ENCODE peak calls at places on chromosomes 7 and 10, in five cellular contexts. S, I, E, A and Y are unnamed samples.

GRCh38 chr7:20998309-20998708 is 211.6 kb upstream of the SP8 start:
- DNase-seq in S (no peak), I (no peak), E (peak), A (no peak), Y (no peak)

GRCh38 chr10:94224656-94225055 is 138.1 kb downstream of the NOC3L start:
- DNase-seq in S (peak), I (peak), E (no peak), A (no peak), Y (no peak)

GRCh38 chr10:70227548-70228320 is 5.5 kb downstream of the PPA1 start:
- DNase-seq in S (no peak), I (no peak), E (no peak), A (no peak), Y (no peak)

GRCh38 chr7:70647801-70648491 is 484.0 kb upstream of the GALNT17 start:
- DNase-seq in S (no peak), I (peak), E (no peak), A (no peak), Y (no peak)

GRCh38 chr10:7488418-7488829 is 77.6 kb upstream of the SFMBT2 start:
- DNase-seq in S (no peak), I (peak), E (no peak), A (no peak), Y (peak)

GRCh38 chr7:28958235-28958945 is at the start of gene TRIL:
- DNase-seq in S (peak), I (peak), E (no peak), A (no peak), Y (peak)

GRCh38 chr7:86598311-86598710 is 45.4 kb upstream of the GRM3 start:
- DNase-seq in S (no peak), I (no peak), E (no peak), A (peak), Y (peak)

GRCh38 chr10:49161411-49161997 is 26.7 kb downstream of the TMEM273 start:
- DNase-seq in S (peak), I (peak), E (no peak), A (peak), Y (peak)

GRCh38 chr7:1083729-1084657 is 3.9 kb upstream of the GPER1 start:
- DNase-seq in S (no peak), I (no peak), E (no peak), A (no peak), Y (no peak)

GRCh38 chr7:96120445-96120844 is 201.5 kb downstream of the SLC25A13 start:
- DNase-seq in S (no peak), I (no peak), E (no peak), A (no peak), Y (no peak)

GRCh38 chr7:35908305-35909223 is 107.7 kb downstream of the SEPTIN7 start:
- DNase-seq in S (no peak), I (no peak), E (no peak), A (no peak), Y (no peak)

GRCh38 chr10:2099321-2099720 is 362.0 kb upstream of the ADARB2 start:
- DNase-seq in S (no peak), I (no peak), E (no peak), A (no peak), Y (no peak)

GRCh38 chr7:112049555-112049954 is 156.6 kb downstream of the DOCK4 start:
- DNase-seq in S (no peak), I (no peak), E (no peak), A (no peak), Y (no peak)

GRCh38 chr7:141076377-141076776 is 2.5 kb downstream of the TMEM178B start:
- DNase-seq in S (no peak), I (no peak), E (no peak), A (no peak), Y (no peak)

GRCh38 chr10:51090190-51090589 is 15.9 kb downstream of the PRKG1 start:
- DNase-seq in S (peak), I (no peak), E (no peak), A (no peak), Y (peak)

GRCh38 chr10:115773832-115774231 is 499.2 kb downstream of the GFRA1 start:
- DNase-seq in S (peak), I (no peak), E (no peak), A (no peak), Y (no peak)

GRCh38 chr10:60203993-60204618 is 185.6 kb downstream of the ANK3 start:
- DNase-seq in S (peak), I (peak), E (peak), A (no peak), Y (peak)

GRCh38 chr7:4479367-4480039 is 202.6 kb upstream of the FOXK1 start:
- DNase-seq in S (peak), I (peak), E (peak), A (peak), Y (peak)

GRCh38 chr7:21338728-21339164 is 89.1 kb upstream of the SP4 start:
- DNase-seq in S (no peak), I (no peak), E (no peak), A (no peak), Y (no peak)

GRCh38 chr10:124299726-124300125 is 119.0 kb downstream of the OAT start:
- DNase-seq in S (no peak), I (no peak), E (no peak), A (no peak), Y (no peak)

GRCh38 chr7:18958627-18959026 is 158.8 kb downstream of the TWIST1 start:
- DNase-seq in S (peak), I (peak), E (no peak), A (no peak), Y (no peak)

GRCh38 chr7:124698964-124699363 is 66.6 kb downstream of the GPR37 start:
- DNase-seq in S (no peak), I (no peak), E (no peak), A (peak), Y (no peak)

DNA sequence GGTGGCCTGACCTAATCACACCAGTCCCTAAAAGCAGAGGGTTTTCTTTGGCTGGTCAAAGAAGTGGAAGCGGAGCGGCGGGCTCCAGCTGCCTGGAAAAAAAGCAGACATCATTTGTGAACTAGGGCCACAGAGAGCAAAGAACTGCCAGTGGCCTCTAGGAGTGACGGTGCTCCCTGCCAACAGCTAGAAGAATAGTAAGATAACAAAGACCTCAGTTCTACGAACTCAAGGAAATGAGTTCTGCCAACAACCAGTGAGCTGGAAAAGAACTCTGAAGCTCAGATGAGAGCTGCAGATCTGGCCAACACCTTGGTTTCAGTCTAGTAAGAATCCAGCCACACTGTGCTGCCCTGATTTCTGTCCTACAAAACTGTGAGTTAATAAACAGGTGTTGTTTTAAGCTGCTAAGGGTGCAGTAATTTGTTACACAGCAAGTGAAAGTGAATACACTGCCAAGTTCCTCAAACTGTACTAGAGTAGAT is 178.0 kb downstream of the SRPK2 start:
- DNase-seq in S (no peak), I (no peak), E (no peak), A (no peak), Y (peak)
- TF ChIP-seq CTCF in S (no peak), I (no peak), E (no peak), A (no peak), Y (no peak)

GRCh38 chr10:11141571-11142091 is 124.0 kb downstream of the CELF2 start:
- DNase-seq in S (no peak), I (no peak), E (no peak), A (no peak), Y (no peak)
- H3K4me3 ChIP-seq in S (no peak), I (no peak), E (no peak), A (no peak), Y (no peak)

GRCh38 chr10:114458955-114459354 is 54.7 kb upstream of the AFAP1L2 start:
- DNase-seq in S (no peak), I (peak), E (peak), A (peak), Y (peak)
- TF ChIP-seq CTCF in S (peak), I (peak), E (peak), A (peak), Y (peak)

DNA sequence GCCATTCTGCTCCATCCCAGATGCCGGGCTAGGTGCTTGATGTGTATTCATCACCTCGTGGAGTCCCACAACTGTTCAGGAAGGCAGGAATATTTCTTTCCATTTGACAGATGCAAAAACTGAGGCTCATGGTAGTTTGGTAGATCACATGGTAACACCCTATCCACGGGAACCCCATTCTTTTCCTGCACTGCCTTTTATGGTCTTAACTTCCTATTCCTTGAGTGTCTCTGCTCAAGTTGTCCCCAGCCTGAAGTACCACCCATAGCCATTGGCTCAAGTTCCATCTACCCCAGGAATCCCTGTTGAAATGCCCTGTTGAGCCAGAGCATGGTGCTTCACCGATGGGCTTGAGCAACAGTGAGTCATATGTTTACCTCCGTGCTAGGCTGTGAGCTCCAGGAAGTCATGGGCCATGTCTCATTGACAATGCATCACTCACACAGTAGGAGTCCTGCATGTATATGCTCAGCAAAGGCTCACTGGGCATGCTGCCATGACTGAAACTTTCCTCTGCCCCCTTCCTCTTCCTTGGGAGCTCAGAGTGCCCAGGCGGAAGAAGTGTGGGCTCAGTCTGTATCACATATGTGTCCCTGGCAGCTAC is 71.7 kb upstream of the ADAM12 start:
- DNase-seq in S (peak), I (peak), E (peak), A (no peak), Y (no peak)
- H3K4me3 ChIP-seq in S (no peak), I (no peak), E (no peak), A (no peak), Y (no peak)